ENCODE peak calls at places on chromosome 17, in eight cellular contexts. A, Z, H, N, D, O, Q and S are unnamed samples.

GRCh38 chr17:12756786-12757185 is 32.5 kb upstream of the ARHGAP44 start:
- DNase-seq in A (no peak), Z (no peak), H (no peak), N (peak; percentile 26), D (no peak), O (peak; percentile 45), Q (no peak), S (no peak)

GRCh38 chr17:71639865-71640264 is 481.0 kb upstream of the SOX9 start:
- DNase-seq in A (no peak), Z (no peak), H (no peak), N (no peak), D (no peak), O (no peak), Q (no peak), S (no peak)

GRCh38 chr17:34389343-34389742 is 26.3 kb upstream of the CCL1 start:
- DNase-seq in A (no peak), Z (no peak), H (no peak), N (no peak), D (no peak), O (no peak), Q (no peak), S (no peak)

GRCh38 chr17:39208136-39208535 is 8.1 kb downstream of the RPL19 start:
- DNase-seq in A (peak; percentile 58), Z (no peak), H (no peak), N (no peak), D (no peak), O (no peak), Q (no peak), S (no peak)

GRCh38 chr17:50003916-50004315 is 8.9 kb upstream of the DLX3 start:
- DNase-seq in A (peak; percentile 5), Z (no peak), H (no peak), N (no peak), D (no peak), O (no peak), Q (no peak), S (no peak)

GRCh38 chr17:13788385-13788784 is 186.7 kb upstream of the HS3ST3A1 start:
- DNase-seq in A (no peak), Z (no peak), H (no peak), N (no peak), D (no peak), O (no peak), Q (no peak), S (no peak)

GRCh38 chr17:43877031-43877430 is 30.1 kb downstream of the CD300LG start:
- DNase-seq in A (no peak), Z (no peak), H (no peak), N (no peak), D (no peak), O (no peak), Q (no peak), S (no peak)

GRCh38 chr17:79850571-79851460 is 11.6 kb upstream of the CBX4 start:
- DNase-seq in A (no peak), Z (no peak), H (no peak), N (peak; percentile 38), D (no peak), O (peak; percentile 18), Q (peak; percentile 99), S (no peak)

GRCh38 chr17:82985973-82986372 is 93.4 kb upstream of the METRNL start:
- DNase-seq in A (peak; percentile 83), Z (no peak), H (no peak), N (peak; percentile 33), D (peak; percentile 44), O (peak; percentile 45), Q (no peak), S (no peak)

GRCh38 chr17:40015005-40015997 is at the start of gene CSF3:
- DNase-seq in A (no peak), Z (no peak), H (no peak), N (peak; percentile 41), D (no peak), O (peak; percentile 44), Q (no peak), S (no peak)

GRCh38 chr17:81976332-81977210 is 858 bp upstream of the ASPSCR1 start:
- DNase-seq in A (no peak), Z (peak; percentile 35), H (no peak), N (no peak), D (peak; percentile 87), O (no peak), Q (no peak), S (no peak)

GRCh38 chr17:79306688-79307323 is 232.2 kb downstream of the ENGASE start:
- DNase-seq in A (no peak), Z (no peak), H (no peak), N (no peak), D (no peak), O (no peak), Q (no peak), S (no peak)

GRCh38 chr17:46853896-46854444 is 2.6 kb downstream of the WNT9B start:
- DNase-seq in A (no peak), Z (no peak), H (no peak), N (no peak), D (no peak), O (peak; percentile 22), Q (no peak), S (no peak)

DNA sequence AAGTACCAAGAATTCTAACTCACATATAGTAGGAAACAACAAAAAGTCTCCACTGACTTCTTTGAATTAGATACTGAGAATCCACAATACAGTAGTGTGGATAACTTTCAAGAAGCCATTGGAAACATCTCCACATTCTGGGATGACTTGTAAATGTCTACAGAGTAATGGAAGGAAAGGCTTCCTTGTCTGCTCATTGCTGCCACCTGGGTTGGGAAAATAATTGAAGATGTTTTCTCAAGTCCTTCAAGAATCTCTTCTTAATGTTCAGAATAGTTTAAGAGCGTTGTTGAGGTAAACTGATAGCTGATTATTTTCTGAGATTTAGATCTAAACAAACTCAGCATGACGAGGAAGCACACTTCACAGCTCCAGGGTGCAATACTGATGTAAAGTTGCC is 14.0 kb downstream of the CPSF4L start:
- DNase-seq in A (no peak), Z (no peak), H (no peak), N (peak; percentile 30), D (no peak), O (peak; percentile 32), Q (no peak), S (no peak)
- TF ChIP-seq CTCF in A (no peak), Z (no peak), H (peak; percentile 31), N (no peak), D (no peak), O (no peak), Q (peak; percentile 47), S (no peak)

GRCh38 chr17:8109669-8110455 is 8.5 kb downstream of the ALOXE3 start:
- DNase-seq in A (peak; percentile 91), Z (no peak), H (peak; percentile 87), N (peak; percentile 14), D (no peak), O (peak; percentile 48), Q (peak; percentile 75), S (peak; percentile 79)

GRCh38 chr17:8105957-8106398 is 12.3 kb downstream of the ALOXE3 start:
- DNase-seq in A (no peak), Z (no peak), H (no peak), N (no peak), D (no peak), O (peak; percentile 69), Q (no peak), S (no peak)

GRCh38 chr17:8110907-8111306 is 7.4 kb downstream of the ALOXE3 start:
- DNase-seq in A (no peak), Z (no peak), H (no peak), N (no peak), D (no peak), O (no peak), Q (no peak), S (no peak)

GRCh38 chr17:8108972-8109668 is 9.2 kb downstream of the ALOXE3 start:
- DNase-seq in A (no peak), Z (no peak), H (no peak), N (no peak), D (no peak), O (peak; percentile 23), Q (no peak), S (no peak)

GRCh38 chr17:8110456-8110804 is 7.9 kb downstream of the ALOXE3 start:
- DNase-seq in A (no peak), Z (no peak), H (no peak), N (no peak), D (no peak), O (no peak), Q (no peak), S (no peak)
- TF ChIP-seq CTCF in A (peak; percentile 30), Z (no peak), H (no peak), N (no peak), D (no peak), O (no peak), Q (no peak), S (no peak)

GRCh38 chr17:7443499-7444485 is 1.1 kb upstream of the CHRNB1 start:
- DNase-seq in A (no peak), Z (no peak), H (no peak), N (peak; percentile 52), D (no peak), O (peak; percentile 41), Q (no peak), S (no peak)

GRCh38 chr17:7442142-7442541 is 2.7 kb upstream of the CHRNB1 start:
- DNase-seq in A (no peak), Z (no peak), H (no peak), N (no peak), D (no peak), O (no peak), Q (no peak), S (no peak)

GRCh38 chr17:7446669-7447068 is 1.8 kb downstream of the CHRNB1 start:
- DNase-seq in A (no peak), Z (no peak), H (no peak), N (no peak), D (no peak), O (no peak), Q (no peak), S (no peak)

GRCh38 chr17:7444682-7445010 is 215 bp upstream of the CHRNB1 start:
- DNase-seq in A (no peak), Z (no peak), H (no peak), N (no peak), D (no peak), O (no peak), Q (no peak), S (no peak)

GRCh38 chr17:7445011-7445927 is at the start of gene CHRNB1:
- DNase-seq in A (peak; percentile 62), Z (no peak), H (peak; percentile 71), N (peak; percentile 20), D (peak; percentile 95), O (peak; percentile 46), Q (peak; percentile 71), S (peak; percentile 23)
- TF ChIP-seq CTCF in A (no peak), Z (no peak), H (no peak), N (no peak), D (no peak), O (no peak), Q (no peak), S (no peak)

GRCh38 chr17:58006563-58006923 is 503 bp downstream of the SRSF1 start:
- DNase-seq in A (peak; percentile 72), Z (no peak), H (peak; percentile 42), N (peak; percentile 81), D (peak; percentile 76), O (peak; percentile 83), Q (peak; percentile 59), S (no peak)

GRCh38 chr17:58006924-58007780 is at the start of gene SRSF1:
- DNase-seq in A (peak; percentile 99), Z (peak; percentile 99), H (peak; percentile 96), N (peak; percentile 98), D (peak; percentile 97), O (peak; percentile 98), Q (peak; percentile 98), S (peak; percentile 95)

GRCh38 chr17:58004060-58004459 is 3.0 kb downstream of the SRSF1 start:
- DNase-seq in A (no peak), Z (no peak), H (no peak), N (no peak), D (no peak), O (no peak), Q (no peak), S (no peak)

GRCh38 chr17:58005728-58006562 is 1.1 kb downstream of the SRSF1 start:
- DNase-seq in A (no peak), Z (no peak), H (no peak), N (no peak), D (no peak), O (no peak), Q (no peak), S (no peak)

GRCh38 chr17:58005031-58005727 is 1.9 kb downstream of the SRSF1 start:
- DNase-seq in A (no peak), Z (no peak), H (no peak), N (no peak), D (no peak), O (no peak), Q (no peak), S (no peak)
- TF ChIP-seq CTCF in A (no peak), Z (no peak), H (no peak), N (no peak), D (no peak), O (no peak), Q (no peak), S (no peak)